ENCODE peak calls at places on chromosomes 2 and 18, in ten cellular contexts. F is heart right ventricle; C is HCEC 1CT; W is M059J; A is Karpas-422; H is nucleus accumbens; E is pons; D is heart left ventricle; V is T-helper 2 cell treated with Interferon-gamma antibody and Interleukin-4, amounts not matched to agents 5 μg/mL and 100 μg/mL, for 36 hours; M is neural crest cell. P is an unnamed sample.

GRCh38 chr2:241797441-241798080 is 11.4 kb upstream of the NEU4 start:
- DNase-seq in W (no peak), D (peak; percentile 15), C (no peak), V (peak; percentile 3), F (no peak), A (no peak), E (no peak), H (no peak), M (no peak), P (no peak)

GRCh38 chr18:79117380-79117779 is 48.2 kb downstream of the ATP9B start:
- DNase-seq in V (no peak), F (no peak), C (no peak), E (no peak), M (no peak), D (no peak), A (no peak), H (no peak), W (no peak), P (no peak)

GRCh38 chr2:65382776-65383357 is 49.5 kb downstream of the SPRED2 start:
- DNase-seq in A (no peak), F (peak; percentile 75), V (peak; percentile 89), C (peak; percentile 91), H (no peak), M (no peak), W (no peak), E (no peak), D (peak; percentile 88), P (peak; percentile 96)

GRCh38 chr2:11680181-11680900 is 10.3 kb upstream of the NTSR2 start:
- DNase-seq in H (no peak), V (no peak), A (no peak), F (no peak), C (peak; percentile 83), D (no peak), M (no peak), W (peak; percentile 9), E (no peak), P (peak; percentile 21)

GRCh38 chr2:240435457-240435954 is at the start of gene GPC1:
- DNase-seq in M (peak; percentile 55), E (peak; percentile 56), F (peak; percentile 78), A (peak; percentile 85), C (peak; percentile 83), V (peak; percentile 71), W (peak; percentile 67), D (peak; percentile 74), H (no peak), P (peak; percentile 82)

GRCh38 chr2:174338626-174339570 is 4.1 kb downstream of the SP9 start:
- DNase-seq in F (no peak), H (no peak), D (no peak), V (no peak), W (no peak), A (no peak), E (no peak), M (peak; percentile 19), C (no peak), P (no peak)

GRCh38 chr18:46002934-46003333 is 35.8 kb upstream of the EPG5 start:
- DNase-seq in H (no peak), M (no peak), C (no peak), D (no peak), E (no peak), A (no peak), V (no peak), W (no peak), F (no peak), P (no peak)

GRCh38 chr2:223122706-223123265 is 70.8 kb downstream of the KCNE4 start:
- DNase-seq in V (no peak), F (no peak), H (no peak), C (no peak), M (no peak), W (no peak), E (no peak), A (no peak), D (no peak), P (no peak)

GRCh38 chr2:103739216-103739615 is 977.4 kb downstream of the TMEM182 start:
- DNase-seq in C (no peak), H (no peak), F (no peak), E (no peak), A (no peak), V (no peak), D (no peak), M (no peak), W (no peak), P (no peak)

GRCh38 chr2:161076936-161077335 is 83.3 kb upstream of the TANK start:
- DNase-seq in H (no peak), C (no peak), F (no peak), V (no peak), M (no peak), A (no peak), W (no peak), E (no peak), D (no peak), P (no peak)

GRCh38 chr2:100178085-100178788 is 35.8 kb upstream of the AFF3 start:
- DNase-seq in C (no peak), H (no peak), W (peak; percentile 30), V (no peak), M (peak; percentile 52), F (no peak), E (no peak), D (no peak), A (peak; percentile 96), P (peak; percentile 81)

GRCh38 chr2:166516712-166517303 is 22.8 kb upstream of the SCN7A start:
- DNase-seq in F (no peak), C (peak; percentile 48), E (peak; percentile 42), V (no peak), D (no peak), W (peak; percentile 2), M (peak; percentile 42), H (no peak), A (peak; percentile 62), P (peak; percentile 52)

GRCh38 chr2:202822411-202822810 is 49.2 kb downstream of the ICA1L start:
- DNase-seq in C (peak; percentile 5), A (no peak), M (no peak), V (no peak), D (no peak), H (no peak), E (no peak), W (peak; percentile 45), F (no peak), P (no peak)

GRCh38 chr2:66555076-66555475 is 120.2 kb downstream of the MEIS1 start:
- DNase-seq in M (no peak), C (no peak), V (no peak), A (no peak), D (no peak), W (no peak), E (no peak), F (no peak), H (no peak), P (no peak)

GRCh38 chr2:71223767-71224333 is 3.1 kb downstream of the PAIP2B start:
- DNase-seq in D (peak; percentile 84), V (no peak), A (peak; percentile 71), E (peak; percentile 93), H (peak; percentile 65), F (peak; percentile 60), C (peak; percentile 36), M (peak; percentile 54), W (peak; percentile 50), P (peak; percentile 52)

GRCh38 chr2:128594953-128595677 is 276.4 kb upstream of the HS6ST1 start:
- DNase-seq in C (no peak), W (no peak), E (no peak), M (no peak), A (no peak), V (no peak), H (no peak), F (no peak), D (no peak), P (no peak)

GRCh38 chr18:29002747-29003146 is 825.8 kb upstream of the CDH2 start:
- DNase-seq in C (no peak), V (no peak), A (no peak), H (no peak), D (no peak), M (no peak), F (no peak), E (no peak), W (no peak), P (no peak)

GRCh38 chr2:240245184-240245583 is 104.7 kb upstream of the OTOS start:
- DNase-seq in A (no peak), W (no peak), F (no peak), E (no peak), C (no peak), V (no peak), M (no peak), H (no peak), D (peak; percentile 25), P (no peak)

GRCh38 chr2:64857581-64858471 is 131.4 kb upstream of the SLC1A4 start:
- DNase-seq in C (no peak), A (no peak), H (peak; percentile 85), E (peak; percentile 85), M (no peak), F (peak; percentile 69), V (no peak), W (no peak), D (peak; percentile 81), P (no peak)

GRCh38 chr18:63879684-63880083 is 7.8 kb upstream of the SERPINB2 start:
- DNase-seq in V (no peak), E (no peak), D (no peak), H (no peak), C (peak; percentile 5), A (no peak), F (no peak), M (no peak), W (peak; percentile 82), P (peak; percentile 70)

GRCh38 chr2:160478660-160479059 is 14.9 kb downstream of the RBMS1 start:
- DNase-seq in C (no peak), V (no peak), D (no peak), M (no peak), W (no peak), F (no peak), E (no peak), A (no peak), H (no peak), P (no peak)

GRCh38 chr18:23145613-23146012 is 10.3 kb downstream of the CABLES1 start:
- DNase-seq in F (no peak), C (no peak), M (no peak), E (no peak), D (no peak), W (no peak), H (no peak), V (no peak), A (no peak), P (no peak)

GRCh38 chr2:171146633-171147032 is 14.1 kb downstream of the TLK1 start:
- DNase-seq in F (no peak), D (no peak), V (no peak), C (no peak), A (no peak), W (no peak), M (no peak), E (peak; percentile 34), H (no peak), P (no peak)

GRCh38 chr2:162333968-162334367 is 10.0 kb upstream of the GCA start:
- DNase-seq in C (peak; percentile 36), E (peak; percentile 67), W (peak; percentile 31), V (no peak), F (no peak), M (no peak), D (no peak), H (no peak), A (peak; percentile 52), P (peak; percentile 56)

GRCh38 chr2:79717364-79718007 is 204.6 kb downstream of the CTNNA2 start:
- DNase-seq in H (no peak), F (no peak), M (no peak), W (peak; percentile 91), D (no peak), A (no peak), V (no peak), E (no peak), C (no peak), P (peak; percentile 92)

GRCh38 chr2:160450486-160450885 is 43.1 kb downstream of the RBMS1 start:
- DNase-seq in E (no peak), A (no peak), C (no peak), M (no peak), V (no peak), W (no peak), H (no peak), D (no peak), F (no peak), P (no peak)

GRCh38 chr2:121075006-121075545 is 209.9 kb downstream of the TFCP2L1 start:
- DNase-seq in F (no peak), A (peak; percentile 75), C (peak; percentile 98), M (peak; percentile 30), E (peak; percentile 59), W (peak; percentile 94), V (peak; percentile 8), H (no peak), D (no peak), P (peak; percentile 99)

GRCh38 chr2:24919100-24919976 is 699 bp downstream of the ADCY3 start:
- DNase-seq in M (peak; percentile 33), A (peak; percentile 72), D (no peak), V (peak; percentile 67), E (no peak), H (no peak), F (no peak), W (peak; percentile 20), C (peak; percentile 18), P (peak; percentile 46)

P was measured in ELR.